ENCODE peak calls at places on chromosome 20, in four cellular contexts. I, J, U and H are unnamed samples. For H3K79me1, the result is how much of the 10 kb centered on the place peaks cover.

GRCh38 chr20:35831029-35831428 is 59.2 kb downstream of the PHF20 start:
- DNase-seq in I (peak), J (no peak), U (no peak), H (no peak)

GRCh38 chr20:17556842-17557674 is 12.8 kb upstream of the DSTN start:
- DNase-seq in I (peak), J (no peak), U (no peak), H (peak)

GRCh38 chr20:47489448-47489872 is 12.2 kb upstream of the NCOA3 start:
- DNase-seq in I (no peak), J (no peak), U (no peak), H (no peak)

GRCh38 chr20:57094171-57094891 is 172.1 kb downstream of the BMP7 start:
- DNase-seq in I (no peak), J (no peak), U (no peak), H (no peak)

GRCh38 chr20:36487069-36487468 is 54.2 kb upstream of the MYL9 start:
- DNase-seq in I (no peak), J (no peak), U (no peak), H (no peak)

GRCh38 chr20:48763183-48764030 is 64.4 kb downstream of the PREX1 start:
- DNase-seq in I (no peak), J (no peak), U (peak), H (no peak)

GRCh38 chr20:51172558-51173428 is 149.9 kb upstream of the KCNG1 start:
- DNase-seq in I (no peak), J (no peak), U (peak), H (peak)

GRCh38 chr20:6744171-6744570 is 23.3 kb upstream of the BMP2 start:
- DNase-seq in I (no peak), J (no peak), U (no peak), H (no peak)

GRCh38 chr20:58213716-58214115 is 14.7 kb downstream of the ANKRD60 start:
- DNase-seq in I (no peak), J (no peak), U (no peak), H (no peak)

GRCh38 chr20:41169791-41170351 is 32.5 kb downstream of the PLCG1 start:
- DNase-seq in I (peak), J (no peak), U (no peak), H (no peak)

GRCh38 chr20:50512323-50512722 is 2.1 kb downstream of the PTPN1 start:
- DNase-seq in I (no peak), J (no peak), U (peak), H (no peak)

GRCh38 chr20:8518878-8519277 is 386.8 kb downstream of the PLCB1 start:
- DNase-seq in I (no peak), J (no peak), U (peak), H (peak)

GRCh38 chr20:59811681-59812171 is 121.7 kb downstream of the SYCP2 start:
- DNase-seq in I (no peak), J (no peak), U (no peak), H (peak)

GRCh38 chr20:49858076-49858565 is 45.5 kb downstream of the SLC9A8 start:
- DNase-seq in I (no peak), J (no peak), U (no peak), H (no peak)

GRCh38 chr20:28562510-28562898 is 2695.0 kb upstream of the DEFB115 start:
- DNase-seq in I (peak), J (no peak), U (peak), H (no peak)

GRCh38 chr20:62056377-62056776 is 9.3 kb downstream of the TAF4 start:
- DNase-seq in I (no peak), J (no peak), U (no peak), H (no peak)

GRCh38 chr20:16493486-16493885 is 79.8 kb downstream of the KIF16B start:
- DNase-seq in I (no peak), J (no peak), U (no peak), H (no peak)

GRCh38 chr20:7240490-7240889 is 473.0 kb downstream of the BMP2 start:
- DNase-seq in I (no peak), J (no peak), U (no peak), H (no peak)

GRCh38 chr20:41469868-41470267 is 103.2 kb upstream of the EMILIN3 start:
- DNase-seq in I (no peak), J (no peak), U (no peak), H (no peak)

GRCh38 chr20:11544029-11544678 is 373.5 kb upstream of the BTBD3 start:
- DNase-seq in I (peak), J (no peak), U (peak), H (no peak)

GRCh38 chr20:11755071-11755881 is 162.4 kb upstream of the BTBD3 start:
- DNase-seq in I (no peak), J (no peak), U (no peak), H (no peak)

GRCh38 chr20:37032077-37032476 is 63.7 kb downstream of the RBL1 start:
- DNase-seq in I (no peak), J (no peak), U (no peak), H (no peak)

GRCh38 chr20:347640-348484 is 951 bp downstream of the NRSN2 start:
- DNase-seq in I (peak), J (peak), U (peak), H (peak)

GRCh38 chr20:48390981-48391380 is 436.8 kb downstream of the PREX1 start:
- DNase-seq in I (no peak), J (no peak), U (no peak), H (no peak)

GRCh38 chr20:36791862-36792261 is 18.3 kb upstream of the DSN1 start:
- DNase-seq in I (no peak), J (no peak), U (no peak), H (no peak)

GRCh38 chr20:29763821-29764511 is 1493.5 kb upstream of the DEFB115 start:
- DNase-seq in I (no peak), J (no peak), U (no peak), H (no peak)

GRCh38 chr20:57662313-57663240 is 42.4 kb upstream of the ZBP1 start:
- DNase-seq in I (no peak), J (no peak), U (no peak), H (peak)

GRCh38 chr20:6976096-6976495 is 208.6 kb downstream of the BMP2 start:
- DNase-seq in I (no peak), J (no peak), U (no peak), H (no peak)

GRCh38 chr20:58308680-58309527 is 611 bp upstream of the RAB22A start:
- DNase-seq in I (peak), J (no peak), U (peak), H (peak)

GRCh38 chr20:57598060-57598459 is 22.2 kb downstream of the ZBP1 start:
- DNase-seq in I (no peak), J (no peak), U (no peak), H (no peak)

GRCh38 chr20:35360033-35360432 is 51.7 kb downstream of the UQCC1 start:
- DNase-seq in I (no peak), J (no peak), U (no peak), H (no peak)

GRCh38 chr20:24501764-24502163 is 32.3 kb downstream of the SYNDIG1 start:
- DNase-seq in I (no peak), J (no peak), U (no peak), H (peak)

GRCh38 chr20:38903335-38903734 is 22.9 kb upstream of the FAM83D start:
- DNase-seq in I (no peak), J (no peak), U (no peak), H (no peak)

GRCh38 chr20:34955232-34956040 is at the start of the genes GSS and MYH7B:
- DNase-seq in I (peak), J (peak), U (peak), H (peak)

GRCh38 chr20:41654292-41654691 is 36.1 kb upstream of the CHD6 start:
- DNase-seq in I (no peak), J (no peak), U (no peak), H (no peak)

GRCh38 chr20:18527339-18527738 is 19.6 kb downstream of the SEC23B start:
- DNase-seq in I (no peak), J (no peak), U (no peak), H (no peak)

GRCh38 chr20:62119591-62120364 is 2.5 kb upstream of the LSM14B start:
- DNase-seq in I (no peak), J (no peak), U (no peak), H (no peak)

GRCh38 chr20:44115762-44116644 is 71.0 kb downstream of the JPH2 start:
- DNase-seq in I (no peak), J (no peak), U (no peak), H (no peak)
- H3K56ac ChIP-seq in I (no peak), J (no peak), U (no peak), H (no peak)

GRCh38 chr20:1652104-1652503 is 5.5 kb downstream of the SIRPG start:
- DNase-seq in I (no peak), J (no peak), U (no peak), H (no peak)
- H3K79me1 ChIP-seq in I (under half), J (under half), U (under half), H (under half)

GRCh38 chr20:43495388-43495787 is 12.1 kb upstream of the L3MBTL1 start:
- DNase-seq in I (no peak), J (no peak), U (no peak), H (no peak)

GRCh38 chr20:43492101-43492500 is 15.4 kb upstream of the L3MBTL1 start:
- DNase-seq in I (peak), J (no peak), U (no peak), H (no peak)

DNA sequence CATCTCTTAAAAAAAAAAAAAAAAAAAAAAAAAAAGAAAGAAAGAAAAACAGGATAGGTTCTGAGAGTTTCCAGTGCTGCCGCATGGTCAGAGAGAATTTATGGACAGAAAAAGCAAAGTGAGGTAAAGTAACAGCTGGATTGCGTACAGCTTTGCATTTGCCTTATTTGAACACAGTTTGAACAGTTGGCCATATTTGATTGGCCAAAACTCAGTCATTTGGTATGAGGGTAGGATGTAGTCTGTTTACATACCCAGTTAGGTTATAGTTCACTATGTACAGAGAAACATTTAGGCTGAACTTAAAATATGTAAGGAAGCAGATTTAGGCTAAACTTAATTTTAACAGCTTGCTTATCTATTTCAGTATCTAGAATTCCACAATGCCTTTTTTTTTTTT is 17.5 kb upstream of the L3MBTL1 start:
- DNase-seq in I (peak), J (no peak), U (no peak), H (no peak)
- H3K56ac ChIP-seq in I (no peak), J (no peak), U (no peak), H (no peak)

DNA sequence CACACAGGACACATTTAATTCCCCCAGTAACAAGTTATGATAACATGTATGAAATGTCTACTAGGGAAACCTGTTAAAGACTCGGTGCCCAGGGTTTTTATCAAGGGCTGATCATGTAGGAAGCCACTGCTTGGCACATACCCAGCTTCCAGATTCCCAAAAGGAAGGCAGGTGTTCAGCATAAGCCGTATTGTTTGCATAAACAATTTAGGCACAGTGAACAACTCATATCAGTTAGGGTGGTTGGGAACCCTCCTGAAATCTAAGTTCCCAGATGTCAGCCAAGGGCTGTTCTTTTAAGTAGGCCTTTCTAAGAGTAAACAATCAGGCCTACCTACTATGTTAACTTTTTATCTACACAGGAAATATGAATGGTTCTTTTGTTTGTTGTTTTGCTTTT is 74.1 kb downstream of the ASXL1 start:
- DNase-seq in I (no peak), J (no peak), U (no peak), H (no peak)
- H3K79me1 ChIP-seq in I (under half), J (under half), U (under half), H (under half)

DNA sequence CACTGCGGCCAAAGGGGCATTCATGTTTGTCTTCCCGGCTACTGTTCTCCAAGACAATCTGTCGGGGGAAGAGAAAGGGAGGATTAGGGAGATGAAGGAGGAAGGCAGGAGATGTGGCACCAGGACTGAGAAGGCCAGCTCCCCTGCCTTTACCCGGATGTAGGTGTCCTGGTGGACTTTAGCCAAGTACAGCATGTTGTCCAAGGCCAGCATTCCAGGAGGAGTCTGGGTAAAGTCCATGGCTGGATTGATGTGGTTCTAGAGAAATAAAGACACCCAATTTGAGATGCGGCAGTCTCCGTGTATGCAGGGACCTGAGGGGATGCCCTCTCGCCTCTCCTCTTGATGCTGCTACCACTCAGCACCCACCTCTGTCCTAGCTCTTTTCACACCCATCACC is 32.0 kb downstream of the ELMO2 start:
- DNase-seq in I (no peak), J (no peak), U (no peak), H (no peak)
- H3K56ac ChIP-seq in I (no peak), J (no peak), U (no peak), H (no peak)

DNA sequence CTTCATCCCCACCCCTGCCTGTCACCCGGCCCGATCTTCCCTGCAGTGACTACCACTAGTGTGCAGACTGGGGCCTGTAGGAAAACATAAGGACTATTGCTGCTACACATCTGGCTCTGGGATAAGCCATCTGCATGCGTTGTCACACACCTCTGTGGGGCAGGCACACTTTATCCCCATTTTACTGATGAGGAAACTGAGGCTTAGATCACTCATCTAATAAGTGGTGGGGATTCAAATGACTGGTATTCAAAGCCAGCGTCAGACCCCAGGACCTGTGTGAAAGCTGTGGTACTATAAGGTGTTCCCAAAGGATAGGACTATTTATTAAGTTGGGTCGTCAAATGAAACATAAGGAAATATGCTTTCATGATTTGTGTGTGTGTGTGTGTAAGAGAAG is 148.9 kb upstream of the RNF24 start:
- DNase-seq in I (no peak), J (no peak), U (no peak), H (no peak)
- H3K79me1 ChIP-seq in I (under half), J (under half), U (under half), H (under half)

GRCh38 chr20:63561624-63562396 is 7.9 kb downstream of the FNDC11 start:
- DNase-seq in I (no peak), J (no peak), U (no peak), H (no peak)
- H3K56ac ChIP-seq in I (no peak), J (no peak), U (no peak), H (no peak)

DNA sequence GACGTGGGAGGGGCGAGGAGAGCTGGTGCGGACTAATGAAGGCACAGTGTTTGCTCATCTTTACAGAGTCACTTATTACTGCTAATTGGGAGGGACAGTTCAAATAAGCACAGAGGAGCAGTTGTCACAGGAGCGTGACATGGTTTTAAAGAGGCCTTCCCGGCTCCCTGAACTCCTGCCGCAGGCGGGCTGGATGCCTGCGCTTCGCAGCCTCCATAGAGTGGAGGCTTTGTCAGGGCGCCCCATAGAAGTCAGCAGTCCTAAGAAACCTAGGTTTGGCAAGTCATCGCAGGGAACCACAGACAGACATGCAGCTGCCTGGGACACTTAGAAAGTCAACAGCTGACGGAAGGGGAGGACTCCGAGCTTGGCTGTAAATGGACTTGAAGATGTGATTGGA is 149.6 kb downstream of the LINC00237 start:
- DNase-seq in I (no peak), J (no peak), U (no peak), H (no peak)
- H3K79me1 ChIP-seq in I (under half), J (under half), U (under half), H (under half)